ENCODE peak calls at places on chromosomes 7 and 10, in five cellular contexts. One of them, this sample, is unnamed.
A peak's percentile ranks its signal among the peaks of the same experiment; 100 is the strongest.

GRCh38 chr10:71698737-71699136 is 20.8 kb downstream of the C10orf105 start:
- DNase-seq in A549: no peak
- DNase-seq in K562: no peak
- DNase-seq in GM12878: no peak
- DNase-seq in HepG2: no peak
- DNase-seq in this sample: no peak

GRCh38 chr7:76054129-76055120 is 6.5 kb downstream of the MDH2 start:
- DNase-seq in A549: no peak
- DNase-seq in K562: no peak
- DNase-seq in GM12878: no peak
- DNase-seq in HepG2: no peak
- DNase-seq in this sample: no peak

GRCh38 chr7:97269741-97270140 is 152.2 kb downstream of the SDHAF3 start:
- DNase-seq in A549: no peak
- DNase-seq in K562: no peak
- DNase-seq in GM12878: no peak
- DNase-seq in HepG2: no peak
- DNase-seq in this sample: peak; percentile 38

GRCh38 chr10:99760321-99760720 is 22.1 kb upstream of the ABCC2 start:
- DNase-seq in A549: no peak
- DNase-seq in K562: no peak
- DNase-seq in GM12878: no peak
- DNase-seq in HepG2: no peak
- DNase-seq in this sample: no peak

GRCh38 chr7:133742709-133743538 is 384.2 kb upstream of the LRGUK start:
- DNase-seq in A549: no peak
- DNase-seq in K562: peak; percentile 36
- DNase-seq in GM12878: no peak
- DNase-seq in HepG2: no peak
- DNase-seq in this sample: peak; percentile 59

GRCh38 chr10:73061743-73062142 is 34.9 kb downstream of the P4HA1 start:
- DNase-seq in A549: no peak
- DNase-seq in K562: no peak
- DNase-seq in GM12878: no peak
- DNase-seq in HepG2: no peak
- DNase-seq in this sample: no peak

GRCh38 chr7:96558530-96558929 is 151.1 kb downstream of the SEM1 start:
- DNase-seq in A549: no peak
- DNase-seq in K562: no peak
- DNase-seq in GM12878: no peak
- DNase-seq in HepG2: no peak
- DNase-seq in this sample: no peak

GRCh38 chr10:75295901-75296441 is 60.2 kb upstream of the COMTD1 start:
- DNase-seq in A549: no peak
- DNase-seq in K562: no peak
- DNase-seq in GM12878: no peak
- DNase-seq in HepG2: no peak
- DNase-seq in this sample: no peak

GRCh38 chr7:92135490-92135889 is 1.2 kb upstream of the CYP51A1 start:
- DNase-seq in A549: no peak
- DNase-seq in K562: peak; percentile 60
- DNase-seq in GM12878: no peak
- DNase-seq in HepG2: peak; percentile 9
- DNase-seq in this sample: peak; percentile 10

GRCh38 chr7:130831817-130832481 is 97.9 kb upstream of the KLF14 start:
- DNase-seq in A549: peak; percentile 31
- DNase-seq in K562: peak; percentile 65
- DNase-seq in GM12878: no peak
- DNase-seq in HepG2: peak; percentile 32
- DNase-seq in this sample: peak; percentile 41

GRCh38 chr10:77794256-77795142 is 132.1 kb downstream of the DLG5 start:
- DNase-seq in A549: no peak
- DNase-seq in K562: no peak
- DNase-seq in GM12878: no peak
- DNase-seq in HepG2: no peak
- DNase-seq in this sample: no peak

GRCh38 chr10:28054211-28054888 is 55.5 kb upstream of the ODAD2 start:
- DNase-seq in A549: no peak
- DNase-seq in K562: no peak
- DNase-seq in GM12878: no peak
- DNase-seq in HepG2: no peak
- DNase-seq in this sample: no peak

GRCh38 chr7:112515989-112516388 is 35.2 kb downstream of the LSMEM1 start:
- DNase-seq in A549: no peak
- DNase-seq in K562: peak; percentile 23
- DNase-seq in GM12878: no peak
- DNase-seq in HepG2: no peak
- DNase-seq in this sample: peak; percentile 32

GRCh38 chr7:100684534-100685042 is 9.5 kb downstream of the GIGYF1 start:
- DNase-seq in A549: no peak
- DNase-seq in K562: no peak
- DNase-seq in GM12878: no peak
- DNase-seq in HepG2: no peak
- DNase-seq in this sample: no peak

GRCh38 chr10:108709927-108710722 is 1213.2 kb downstream of the XPNPEP1 start:
- DNase-seq in A549: no peak
- DNase-seq in K562: no peak
- DNase-seq in GM12878: no peak
- DNase-seq in HepG2: no peak
- DNase-seq in this sample: no peak

GRCh38 chr10:80168679-80169380 is 36.3 kb downstream of the PLAC9 start:
- DNase-seq in A549: peak; percentile 51
- DNase-seq in K562: peak; percentile 28
- DNase-seq in GM12878: no peak
- DNase-seq in HepG2: no peak
- DNase-seq in this sample: peak; percentile 41

GRCh38 chr7:47609803-47610452 is 28.0 kb upstream of the TNS3 start:
- DNase-seq in A549: no peak
- DNase-seq in K562: no peak
- DNase-seq in GM12878: no peak
- DNase-seq in HepG2: no peak
- DNase-seq in this sample: no peak

GRCh38 chr7:148334959-148335577 is 255.5 kb upstream of the C7orf33 start:
- DNase-seq in A549: no peak
- DNase-seq in K562: no peak
- DNase-seq in GM12878: no peak
- DNase-seq in HepG2: no peak
- DNase-seq in this sample: no peak

GRCh38 chr10:26697163-26697921 is at the start of gene PDSS1:
- DNase-seq in A549: peak; percentile 73
- DNase-seq in K562: peak; percentile 84
- DNase-seq in GM12878: peak; percentile 16
- DNase-seq in HepG2: peak; percentile 46
- DNase-seq in this sample: peak; percentile 81

GRCh38 chr10:51147644-51148399 is 73.5 kb downstream of the PRKG1 start:
- DNase-seq in A549: no peak
- DNase-seq in K562: no peak
- DNase-seq in GM12878: no peak
- DNase-seq in HepG2: no peak
- DNase-seq in this sample: no peak

GRCh38 chr10:102167861-102168260 is 15.7 kb downstream of the NOLC1 start:
- DNase-seq in A549: no peak
- DNase-seq in K562: no peak
- DNase-seq in GM12878: no peak
- DNase-seq in HepG2: no peak
- DNase-seq in this sample: no peak

GRCh38 chr10:7477538-7478334 is 66.9 kb upstream of the SFMBT2 start:
- DNase-seq in A549: no peak
- DNase-seq in K562: no peak
- DNase-seq in GM12878: no peak
- DNase-seq in HepG2: no peak
- DNase-seq in this sample: no peak

GRCh38 chr7:5661941-5662340 is 119.5 kb downstream of the RNF216 start:
- DNase-seq in A549: no peak
- DNase-seq in K562: no peak
- DNase-seq in GM12878: no peak
- DNase-seq in HepG2: no peak
- DNase-seq in this sample: no peak

GRCh38 chr10:37146443-37146842 is 21.0 kb downstream of the ANKRD30A start:
- DNase-seq in A549: no peak
- DNase-seq in K562: no peak
- DNase-seq in GM12878: no peak
- DNase-seq in HepG2: peak; percentile 2
- DNase-seq in this sample: no peak

GRCh38 chr7:107180378-107180777 is 11.6 kb downstream of the HBP1 start:
- DNase-seq in A549: peak; percentile 16
- DNase-seq in K562: peak; percentile 72
- DNase-seq in GM12878: no peak
- DNase-seq in HepG2: peak; percentile 22
- DNase-seq in this sample: no peak

GRCh38 chr10:4093438-4093837 is 308.4 kb upstream of the KLF6 start:
- DNase-seq in A549: no peak
- DNase-seq in K562: no peak
- DNase-seq in GM12878: no peak
- DNase-seq in HepG2: no peak
- DNase-seq in this sample: no peak

GRCh38 chr10:127877701-127878100 is 15.0 kb downstream of the CLRN3 start:
- DNase-seq in A549: no peak
- DNase-seq in K562: no peak
- DNase-seq in GM12878: no peak
- DNase-seq in HepG2: no peak
- DNase-seq in this sample: no peak

GRCh38 chr7:108533712-108534111 is 7.8 kb upstream of the PNPLA8 start:
- DNase-seq in A549: no peak
- DNase-seq in K562: no peak
- DNase-seq in GM12878: no peak
- DNase-seq in HepG2: no peak
- DNase-seq in this sample: no peak

GRCh38 chr7:118559207-118559606 is 334.7 kb downstream of the ANKRD7 start:
- DNase-seq in A549: no peak
- DNase-seq in K562: no peak
- DNase-seq in GM12878: no peak
- DNase-seq in HepG2: no peak
- DNase-seq in this sample: no peak

GRCh38 chr7:44990520-44991023 is 9.4 kb upstream of the CCM2 start:
- DNase-seq in A549: no peak
- DNase-seq in K562: no peak
- DNase-seq in GM12878: no peak
- DNase-seq in HepG2: no peak
- DNase-seq in this sample: no peak

GRCh38 chr10:101615760-101616116 is 27.6 kb downstream of the DPCD start:
- DNase-seq in A549: no peak
- DNase-seq in K562: no peak
- DNase-seq in GM12878: no peak
- DNase-seq in HepG2: no peak
- DNase-seq in this sample: no peak

GRCh38 chr7:20305726-20306125 is 25.0 kb upstream of the ITGB8 start:
- DNase-seq in A549: no peak
- DNase-seq in K562: no peak
- DNase-seq in GM12878: no peak
- DNase-seq in HepG2: no peak
- DNase-seq in this sample: no peak

GRCh38 chr7:105429746-105430612 is 41.3 kb upstream of the SRPK2 start:
- DNase-seq in A549: peak; percentile 66
- DNase-seq in K562: peak; percentile 82
- DNase-seq in GM12878: no peak
- DNase-seq in HepG2: peak; percentile 50
- DNase-seq in this sample: peak; percentile 61

GRCh38 chr10:119293368-119293767 is 86.0 kb downstream of the GRK5 start:
- DNase-seq in A549: no peak
- DNase-seq in K562: no peak
- DNase-seq in GM12878: no peak
- DNase-seq in HepG2: no peak
- DNase-seq in this sample: no peak

GRCh38 chr7:26375604-26376207 is 84.0 kb downstream of the SNX10 start:
- DNase-seq in A549: no peak
- DNase-seq in K562: no peak
- DNase-seq in GM12878: no peak
- DNase-seq in HepG2: no peak
- DNase-seq in this sample: peak; percentile 72

GRCh38 chr7:53272081-53272480 is 236.6 kb downstream of the POM121L12 start:
- DNase-seq in A549: no peak
- DNase-seq in K562: no peak
- DNase-seq in GM12878: no peak
- DNase-seq in HepG2: no peak
- DNase-seq in this sample: peak; percentile 8

GRCh38 chr7:37820708-37821468 is 27.5 kb upstream of the NME8 start:
- DNase-seq in A549: no peak
- DNase-seq in K562: no peak
- DNase-seq in GM12878: no peak
- DNase-seq in HepG2: no peak
- DNase-seq in this sample: no peak

GRCh38 chr7:37815969-37816371 is 32.4 kb upstream of the NME8 start:
- DNase-seq in A549: no peak
- DNase-seq in K562: no peak
- DNase-seq in GM12878: peak; percentile 78
- DNase-seq in HepG2: no peak
- DNase-seq in this sample: no peak

GRCh38 chr7:37818023-37818422 is 30.4 kb upstream of the NME8 start:
- DNase-seq in A549: no peak
- DNase-seq in K562: no peak
- DNase-seq in GM12878: no peak
- DNase-seq in HepG2: no peak
- DNase-seq in this sample: no peak

GRCh38 chr7:37822946-37823345 is 25.5 kb upstream of the NME8 start:
- DNase-seq in A549: no peak
- DNase-seq in K562: no peak
- DNase-seq in GM12878: no peak
- DNase-seq in HepG2: no peak
- DNase-seq in this sample: no peak

GRCh38 chr7:37817219-37817618 is 31.2 kb upstream of the NME8 start:
- DNase-seq in A549: no peak
- DNase-seq in K562: no peak
- DNase-seq in GM12878: no peak
- DNase-seq in HepG2: no peak
- DNase-seq in this sample: no peak
- TF ChIP-seq JUNB in A549: no peak
- TF ChIP-seq JUNB in K562: no peak
- TF ChIP-seq JUNB in GM12878: no peak
- TF ChIP-seq JUNB in HepG2: no peak
- TF ChIP-seq JUNB in this sample: no peak

GRCh38 chr7:732094-732541 is 5.0 kb upstream of the PRKAR1B start:
- DNase-seq in A549: peak; percentile 41
- DNase-seq in K562: peak; percentile 11
- DNase-seq in GM12878: no peak
- DNase-seq in HepG2: peak; percentile 86
- DNase-seq in this sample: peak; percentile 71
- H3K4me2 ChIP-seq in A549: peak overlapping the region; percentile 5
- H3K4me2 ChIP-seq in K562: no peak overlapping the region
- H3K4me2 ChIP-seq in GM12878: no peak overlapping the region
- H3K4me2 ChIP-seq in HepG2: peak overlapping the region; percentile 47
- H3K4me2 ChIP-seq in this sample: no peak overlapping the region

GRCh38 chr10:124012066-124012465 is 81.3 kb downstream of the CHST15 start:
- DNase-seq in A549: no peak
- DNase-seq in K562: no peak
- DNase-seq in GM12878: no peak
- DNase-seq in HepG2: no peak
- DNase-seq in this sample: no peak
- H3K4me1 ChIP-seq in A549: no peaks in the 10 kb centered on the region
- H3K4me1 ChIP-seq in K562: no peaks in the 10 kb centered on the region
- H3K4me1 ChIP-seq in GM12878: no peaks in the 10 kb centered on the region
- H3K4me1 ChIP-seq in HepG2: peaks cover 4% of the 10 kb centered on the region
- H3K4me1 ChIP-seq in this sample: peaks cover 8% of the 10 kb centered on the region

GRCh38 chr7:2680792-2681490 is 7.1 kb upstream of the AMZ1 start:
- DNase-seq in A549: peak; percentile 93
- DNase-seq in K562: peak; percentile 82
- DNase-seq in GM12878: no peak
- DNase-seq in HepG2: peak; percentile 55
- DNase-seq in this sample: peak; percentile 93
- TF ChIP-seq JUNB in A549: no peak
- TF ChIP-seq JUNB in K562: no peak
- TF ChIP-seq JUNB in GM12878: no peak
- TF ChIP-seq JUNB in HepG2: no peak
- TF ChIP-seq JUNB in this sample: no peak

This sample was measured in GM23338.